ENCODE peak calls at places on chromosomes 16 and 17, in nine cellular contexts. One of them, this sample, is unnamed.

GRCh38 chr16:17359778-17360177 is 111.0 kb downstream of the XYLT1 start:
- DNase-seq in GM23338: no peak
- DNase-seq in epithelial cell of esophagus: no peak
- DNase-seq in right cardiac atrium: no peak
- DNase-seq in iPS-NIHi11: no peak
- DNase-seq in SW 1271: no peak
- DNase-seq in renal cortical epithelial cell: no peak
- DNase-seq in GM06990: no peak
- DNase-seq in CMK: no peak
- DNase-seq in this sample: peak; percentile 27

GRCh38 chr17:45235071-45236001 is 13.7 kb downstream of the FMNL1 start:
- DNase-seq in epithelial cell of esophagus: peak; percentile 83
- DNase-seq in renal cortical epithelial cell: peak; percentile 67
- DNase-seq in CMK: no peak
- DNase-seq in GM06990: peak; percentile 51
- DNase-seq in iPS-NIHi11: peak; percentile 81
- DNase-seq in SW 1271: no peak
- DNase-seq in GM23338: peak; percentile 97
- DNase-seq in right cardiac atrium: peak; percentile 87
- DNase-seq in this sample: peak; percentile 72

GRCh38 chr17:8489841-8490240 is 54.2 kb downstream of the NDEL1 start:
- DNase-seq in GM23338: no peak
- DNase-seq in iPS-NIHi11: no peak
- DNase-seq in CMK: no peak
- DNase-seq in epithelial cell of esophagus: no peak
- DNase-seq in renal cortical epithelial cell: no peak
- DNase-seq in GM06990: no peak
- DNase-seq in right cardiac atrium: no peak
- DNase-seq in SW 1271: no peak
- DNase-seq in this sample: no peak

GRCh38 chr16:57764006-57764340 is 28.4 kb downstream of the KATNB1 start:
- DNase-seq in epithelial cell of esophagus: no peak
- DNase-seq in CMK: no peak
- DNase-seq in renal cortical epithelial cell: no peak
- DNase-seq in SW 1271: no peak
- DNase-seq in GM23338: no peak
- DNase-seq in iPS-NIHi11: no peak
- DNase-seq in right cardiac atrium: peak; percentile 45
- DNase-seq in GM06990: no peak
- DNase-seq in this sample: no peak

GRCh38 chr17:7548585-7549400 is at the start of gene TNFSF12:
- DNase-seq in epithelial cell of esophagus: peak; percentile 27
- DNase-seq in GM23338: peak; percentile 68
- DNase-seq in GM06990: peak; percentile 64
- DNase-seq in renal cortical epithelial cell: no peak
- DNase-seq in CMK: no peak
- DNase-seq in right cardiac atrium: peak; percentile 92
- DNase-seq in SW 1271: no peak
- DNase-seq in iPS-NIHi11: peak; percentile 83
- DNase-seq in this sample: peak; percentile 69

GRCh38 chr16:70750893-70751467 is 50.0 kb downstream of the VAC14 start:
- DNase-seq in iPS-NIHi11: no peak
- DNase-seq in CMK: no peak
- DNase-seq in right cardiac atrium: peak; percentile 90
- DNase-seq in epithelial cell of esophagus: no peak
- DNase-seq in renal cortical epithelial cell: peak; percentile 95
- DNase-seq in GM06990: no peak
- DNase-seq in SW 1271: no peak
- DNase-seq in GM23338: no peak
- DNase-seq in this sample: no peak

GRCh38 chr17:72386619-72387237 is 265.9 kb downstream of the SOX9 start:
- DNase-seq in CMK: no peak
- DNase-seq in SW 1271: no peak
- DNase-seq in epithelial cell of esophagus: no peak
- DNase-seq in GM06990: no peak
- DNase-seq in renal cortical epithelial cell: peak; percentile 55
- DNase-seq in GM23338: peak; percentile 60
- DNase-seq in iPS-NIHi11: peak; percentile 46
- DNase-seq in right cardiac atrium: no peak
- DNase-seq in this sample: no peak

GRCh38 chr17:47621293-47622178 is 28.2 kb upstream of the KPNB1 start:
- DNase-seq in CMK: no peak
- DNase-seq in iPS-NIHi11: peak; percentile 78
- DNase-seq in GM06990: no peak
- DNase-seq in right cardiac atrium: peak; percentile 71
- DNase-seq in SW 1271: peak; percentile 85
- DNase-seq in renal cortical epithelial cell: peak; percentile 92
- DNase-seq in GM23338: peak; percentile 60
- DNase-seq in epithelial cell of esophagus: peak; percentile 92
- DNase-seq in this sample: no peak

GRCh38 chr17:55067697-55068439 is 99.3 kb downstream of the STXBP4 start:
- DNase-seq in iPS-NIHi11: no peak
- DNase-seq in renal cortical epithelial cell: peak; percentile 64
- DNase-seq in CMK: no peak
- DNase-seq in GM06990: no peak
- DNase-seq in SW 1271: no peak
- DNase-seq in epithelial cell of esophagus: peak; percentile 68
- DNase-seq in right cardiac atrium: no peak
- DNase-seq in GM23338: no peak
- DNase-seq in this sample: no peak

GRCh38 chr17:50825188-50825587 is 10.2 kb upstream of the WFIKKN2 start:
- DNase-seq in epithelial cell of esophagus: no peak
- DNase-seq in GM23338: no peak
- DNase-seq in iPS-NIHi11: no peak
- DNase-seq in right cardiac atrium: no peak
- DNase-seq in CMK: no peak
- DNase-seq in GM06990: no peak
- DNase-seq in SW 1271: no peak
- DNase-seq in renal cortical epithelial cell: no peak
- DNase-seq in this sample: no peak

GRCh38 chr17:28645576-28645939 is 600 bp upstream of the BLTP2 start:
- DNase-seq in GM06990: no peak
- DNase-seq in GM23338: no peak
- DNase-seq in epithelial cell of esophagus: no peak
- DNase-seq in CMK: no peak
- DNase-seq in iPS-NIHi11: no peak
- DNase-seq in renal cortical epithelial cell: no peak
- DNase-seq in SW 1271: no peak
- DNase-seq in right cardiac atrium: no peak
- DNase-seq in this sample: no peak

GRCh38 chr17:65657251-65657828 is 95.9 kb upstream of the AXIN2 start:
- DNase-seq in GM23338: no peak
- DNase-seq in epithelial cell of esophagus: peak; percentile 6
- DNase-seq in right cardiac atrium: no peak
- DNase-seq in iPS-NIHi11: no peak
- DNase-seq in renal cortical epithelial cell: no peak
- DNase-seq in CMK: no peak
- DNase-seq in GM06990: peak; percentile 3
- DNase-seq in SW 1271: no peak
- DNase-seq in this sample: no peak

GRCh38 chr16:20849587-20850390 is 43.5 kb downstream of the REXO5 start:
- DNase-seq in iPS-NIHi11: peak; percentile 82
- DNase-seq in SW 1271: peak; percentile 3
- DNase-seq in GM23338: peak; percentile 80
- DNase-seq in GM06990: no peak
- DNase-seq in renal cortical epithelial cell: peak; percentile 55
- DNase-seq in epithelial cell of esophagus: peak; percentile 70
- DNase-seq in right cardiac atrium: peak; percentile 77
- DNase-seq in CMK: no peak
- DNase-seq in this sample: peak; percentile 30

GRCh38 chr16:73152731-73153130 is 104.8 kb upstream of the ZFHX3 start:
- DNase-seq in renal cortical epithelial cell: no peak
- DNase-seq in CMK: peak; percentile 56
- DNase-seq in GM23338: peak; percentile 79
- DNase-seq in epithelial cell of esophagus: no peak
- DNase-seq in iPS-NIHi11: peak; percentile 79
- DNase-seq in SW 1271: no peak
- DNase-seq in right cardiac atrium: no peak
- DNase-seq in GM06990: no peak
- DNase-seq in this sample: no peak

GRCh38 chr16:70676571-70677498 is 9.0 kb downstream of the MTSS2 start:
- DNase-seq in right cardiac atrium: peak; percentile 53
- DNase-seq in GM06990: peak; percentile 1
- DNase-seq in CMK: no peak
- DNase-seq in epithelial cell of esophagus: no peak
- DNase-seq in renal cortical epithelial cell: no peak
- DNase-seq in SW 1271: no peak
- DNase-seq in GM23338: no peak
- DNase-seq in iPS-NIHi11: no peak
- DNase-seq in this sample: no peak

GRCh38 chr17:38746893-38747384 is 1.2 kb downstream of the PCGF2 start:
- DNase-seq in iPS-NIHi11: no peak
- DNase-seq in epithelial cell of esophagus: no peak
- DNase-seq in SW 1271: no peak
- DNase-seq in GM23338: no peak
- DNase-seq in CMK: no peak
- DNase-seq in right cardiac atrium: peak; percentile 76
- DNase-seq in GM06990: no peak
- DNase-seq in renal cortical epithelial cell: no peak
- DNase-seq in this sample: no peak

GRCh38 chr17:75610103-75610984 is 22.7 kb downstream of the MYO15B start:
- DNase-seq in iPS-NIHi11: no peak
- DNase-seq in SW 1271: no peak
- DNase-seq in epithelial cell of esophagus: peak; percentile 19
- DNase-seq in renal cortical epithelial cell: peak; percentile 33
- DNase-seq in GM06990: no peak
- DNase-seq in right cardiac atrium: peak; percentile 36
- DNase-seq in GM23338: no peak
- DNase-seq in CMK: no peak
- DNase-seq in this sample: no peak

GRCh38 chr17:17096438-17097178 is 54.4 kb downstream of the MPRIP start:
- DNase-seq in GM23338: no peak
- DNase-seq in GM06990: no peak
- DNase-seq in epithelial cell of esophagus: peak; percentile 12
- DNase-seq in iPS-NIHi11: no peak
- DNase-seq in renal cortical epithelial cell: no peak
- DNase-seq in SW 1271: no peak
- DNase-seq in CMK: no peak
- DNase-seq in right cardiac atrium: no peak
- DNase-seq in this sample: no peak

GRCh38 chr16:1706386-1707192 is 594 bp downstream of the MAPK8IP3 start:
- DNase-seq in iPS-NIHi11: peak; percentile 59
- DNase-seq in GM06990: no peak
- DNase-seq in CMK: no peak
- DNase-seq in epithelial cell of esophagus: peak; percentile 25
- DNase-seq in SW 1271: no peak
- DNase-seq in right cardiac atrium: no peak
- DNase-seq in GM23338: peak; percentile 50
- DNase-seq in renal cortical epithelial cell: no peak
- DNase-seq in this sample: peak; percentile 46

GRCh38 chr17:56785396-56785795 is 48.3 kb downstream of the C17orf67 start:
- DNase-seq in CMK: no peak
- DNase-seq in iPS-NIHi11: no peak
- DNase-seq in epithelial cell of esophagus: peak; percentile 83
- DNase-seq in right cardiac atrium: no peak
- DNase-seq in renal cortical epithelial cell: peak; percentile 46
- DNase-seq in GM23338: no peak
- DNase-seq in SW 1271: no peak
- DNase-seq in GM06990: no peak
- DNase-seq in this sample: no peak

GRCh38 chr17:292016-292415 is 60.6 kb downstream of the RPH3AL start:
- DNase-seq in right cardiac atrium: peak; percentile 27
- DNase-seq in SW 1271: no peak
- DNase-seq in renal cortical epithelial cell: no peak
- DNase-seq in iPS-NIHi11: no peak
- DNase-seq in CMK: no peak
- DNase-seq in GM06990: no peak
- DNase-seq in GM23338: no peak
- DNase-seq in epithelial cell of esophagus: no peak
- DNase-seq in this sample: no peak

GRCh38 chr17:14307560-14308024 is 6.7 kb downstream of the HS3ST3B1 start:
- DNase-seq in iPS-NIHi11: no peak
- DNase-seq in GM06990: no peak
- DNase-seq in renal cortical epithelial cell: no peak
- DNase-seq in right cardiac atrium: no peak
- DNase-seq in CMK: no peak
- DNase-seq in epithelial cell of esophagus: peak; percentile 34
- DNase-seq in GM23338: no peak
- DNase-seq in SW 1271: no peak
- DNase-seq in this sample: no peak